ENCODE peak calls at places on chromosomes 5 and 9, in nine cellular contexts. Q is left ventricle myocardium inferior; X is activated CD8-positive, alpha-beta memory T cell treated with anti-CD3 and anti-CD28 coated beads, Interleukin-2, amount 10 ng/mL, durations not matched to agents 7 days and 5 days; F is stimulated activated CD4-positive, alpha-beta T cell treated with anti-CD3 and anti-CD28 coated beads, Interleukin-12 subunit alpha, Interleukin-12 subunit beta, amount 100 ng/mL, for 4 hours; U is H9; M is stimulated activated naive CD8-positive, alpha-beta T cell treated with anti-CD3 and anti-CD28 coated beads, Interleukin-15, Interleukin-2, amounts not matched to agents 100 U/mL and 50 U/mL, for 24 hours; W is breast epithelium; N is left cardiac atrium; P is T-cell. E is an unnamed sample.

GRCh38 chr5:375336-375920 is 53.9 kb downstream of the AHRR start:
- DNase-seq in Q (no peak), X (peak), F (no peak), U (peak), M (no peak), W (peak), N (no peak), P (no peak), E (no peak)

GRCh38 chr9:129609486-129610192 is 11.3 kb downstream of the C9orf50 start:
- DNase-seq in Q (peak), X (peak), F (no peak), U (no peak), M (peak), W (no peak), N (peak), P (peak), E (no peak)

GRCh38 chr9:105632807-105633206 is 29.4 kb upstream of the TAL2 start:
- DNase-seq in Q (no peak), X (no peak), F (no peak), U (no peak), M (no peak), W (no peak), N (no peak), P (no peak), E (no peak)

GRCh38 chr9:87537625-87538024 is 40.0 kb downstream of the DAPK1 start:
- DNase-seq in Q (no peak), X (no peak), F (no peak), U (peak), M (no peak), W (no peak), N (no peak), P (no peak), E (no peak)

GRCh38 chr9:105198023-105198422 is 46.4 kb upstream of the SLC44A1 start:
- DNase-seq in Q (no peak), X (no peak), F (no peak), U (no peak), M (no peak), W (no peak), N (no peak), P (no peak), E (no peak)

GRCh38 chr9:36597412-36598178 is 24.9 kb downstream of the MELK start:
- DNase-seq in Q (no peak), X (no peak), F (no peak), U (no peak), M (no peak), W (no peak), N (no peak), P (no peak), E (no peak)

GRCh38 chr5:154967419-154968024 is 26.6 kb downstream of the MRPL22 start:
- DNase-seq in Q (no peak), X (no peak), F (no peak), U (no peak), M (no peak), W (no peak), N (no peak), P (no peak), E (no peak)

GRCh38 chr5:67372887-67373286 is 176.3 kb upstream of the CD180 start:
- DNase-seq in Q (no peak), X (no peak), F (no peak), U (no peak), M (no peak), W (no peak), N (no peak), P (no peak), E (no peak)

GRCh38 chr5:109412981-109413402 is 3.2 kb upstream of the PJA2 start:
- DNase-seq in Q (no peak), X (no peak), F (no peak), U (no peak), M (no peak), W (no peak), N (no peak), P (no peak), E (no peak)

GRCh38 chr9:134320195-134320885 is 5.9 kb upstream of the RXRA start:
- DNase-seq in Q (peak), X (no peak), F (no peak), U (no peak), M (no peak), W (no peak), N (peak), P (peak), E (no peak)

GRCh38 chr5:115838885-115839518 is 2.4 kb downstream of the ATG12 start:
- DNase-seq in Q (no peak), X (no peak), F (peak), U (no peak), M (peak), W (no peak), N (no peak), P (no peak), E (peak)

GRCh38 chr5:180291943-180292831 is at the start of gene MAPK9:
- DNase-seq in Q (peak), X (peak), F (peak), U (peak), M (peak), W (peak), N (peak), P (peak), E (no peak)

GRCh38 chr9:84238652-84239051 is 101.9 kb downstream of the SLC28A3 start:
- DNase-seq in Q (no peak), X (no peak), F (no peak), U (no peak), M (no peak), W (no peak), N (no peak), P (no peak), E (no peak)

E was measured in HS-5.